ENCODE peak calls at places on chromosomes 13 and 19, in five cellular contexts. I is activated naive CD8-positive, alpha-beta T cell treated with anti-CD3 and anti-CD28 coated beads, Interleukin-2, amount 50 U/mL, for 24 hours; A is EH; M is stimulated activated CD4-positive, alpha-beta T cell treated with anti-CD3 and anti-CD28 coated beads, Interleukin-2, amount 100 ng/mL, for 48 hours; J is pancreas. F is an unnamed sample.

GRCh38 chr19:3006075-3006767 is 22.9 kb downstream of the TLE2 start:
- DNase-seq in A (no peak), J (no peak), M (peak; percentile 37), I (no peak), F (no peak)

GRCh38 chr13:49995535-49996165 is 1.2 kb upstream of the TRIM13 start:
- DNase-seq in M (no peak), A (peak; percentile 12), J (no peak), I (no peak), F (no peak)

GRCh38 chr19:19643158-19644053 is at the start of gene GMIP:
- DNase-seq in M (peak; percentile 86), J (peak; percentile 94), A (peak; percentile 63), I (peak; percentile 91), F (peak; percentile 97)

GRCh38 chr19:40542197-40542859 is 34.3 kb upstream of the SHKBP1 start:
- DNase-seq in I (no peak), M (no peak), J (peak; percentile 78), A (peak; percentile 39), F (no peak)

GRCh38 chr13:23674795-23675640 is 104.8 kb downstream of the TNFRSF19 start:
- DNase-seq in M (no peak), J (no peak), I (no peak), A (peak; percentile 76), F (no peak)

GRCh38 chr13:110265682-110266430 is 41.1 kb downstream of the COL4A1 start:
- DNase-seq in M (no peak), I (no peak), A (peak; percentile 43), J (no peak), F (no peak)

GRCh38 chr13:95485518-95486144 is 66.9 kb upstream of the CLDN10 start:
- DNase-seq in I (no peak), M (no peak), J (no peak), A (no peak), F (peak; percentile 85)

GRCh38 chr19:11019824-11020223 is 59.0 kb downstream of the SMARCA4 start:
- DNase-seq in J (no peak), A (no peak), I (no peak), M (no peak), F (no peak)

GRCh38 chr19:49786432-49786831 is 19.6 kb downstream of the AP2A1 start:
- DNase-seq in M (no peak), J (no peak), I (no peak), A (peak; percentile 70), F (no peak)

GRCh38 chr19:33810821-33811220 is 14.2 kb downstream of the KCTD15 start:
- DNase-seq in I (no peak), A (no peak), J (no peak), M (no peak), F (no peak)

GRCh38 chr13:21130116-21130515 is 46.2 kb downstream of the SKA3 start:
- DNase-seq in J (no peak), I (no peak), M (no peak), A (peak; percentile 32), F (no peak)

GRCh38 chr13:36098080-36098479 is 33.1 kb downstream of the DCLK1 start:
- DNase-seq in J (no peak), I (no peak), A (no peak), M (no peak), F (no peak)

GRCh38 chr13:36214163-36214921 is at the start of gene SOHLH2:
- DNase-seq in A (no peak), I (no peak), M (no peak), J (no peak), F (no peak)

GRCh38 chr19:44582581-44583265 is 30.6 kb upstream of the IGSF23 start:
- DNase-seq in M (peak; percentile 36), I (peak; percentile 47), A (peak; percentile 41), J (peak; percentile 69), F (peak; percentile 84)

GRCh38 chr13:39483326-39483725 is 119.7 kb downstream of the LHFPL6 start:
- DNase-seq in M (no peak), A (peak; percentile 82), I (no peak), J (no peak), F (no peak)

GRCh38 chr19:45251452-45252354 is 632 bp downstream of the MARK4 start:
- DNase-seq in A (peak; percentile 27), J (peak; percentile 69), I (peak; percentile 12), M (no peak), F (no peak)

GRCh38 chr13:26601669-26602068 is 44.2 kb downstream of the WASF3 start:
- DNase-seq in M (no peak), J (no peak), A (peak; percentile 78), I (no peak), F (peak; percentile 74)

GRCh38 chr13:85575110-85575509 is 224.1 kb downstream of the SLITRK6 start:
- DNase-seq in I (no peak), M (no peak), J (no peak), A (no peak), F (no peak)

GRCh38 chr13:99822820-99823219 is 148.7 kb downstream of the ZIC5 start:
- DNase-seq in I (no peak), A (no peak), M (no peak), J (no peak), F (no peak)

GRCh38 chr13:95530178-95530577 is 22.3 kb upstream of the CLDN10 start:
- DNase-seq in I (no peak), A (peak; percentile 13), J (no peak), M (no peak), F (no peak)

GRCh38 chr13:24627864-24628418 is 52.3 kb upstream of the ATP12A start:
- DNase-seq in I (no peak), M (no peak), A (no peak), J (no peak), F (no peak)

GRCh38 chr13:99501952-99502310 is 659 bp downstream of the TM9SF2 start:
- DNase-seq in J (peak; percentile 61), M (no peak), A (peak; percentile 40), I (peak; percentile 30), F (peak; percentile 60)